ENCODE peak calls at places on chromosomes 6 and 20, in nine cellular contexts. W, C, J, L, V, T, F, G and P are unnamed samples. For H3K36me3, the result is how much of the 10 kb centered on the place peaks cover.

GRCh38 chr6:125742433-125743120 is 6.9 kb upstream of the HEY2 start:
- DNase-seq in F (no peak), C (no peak), J (no peak), W (no peak), T (no peak), G (no peak), L (no peak), V (no peak), P (no peak)

GRCh38 chr20:54172856-54173652 is 732 bp downstream of the CYP24A1 start:
- DNase-seq in T (peak), L (no peak), G (no peak), V (no peak), C (no peak), J (peak), F (no peak), W (peak), P (no peak)

GRCh38 chr6:40802481-40802880 is 215.3 kb upstream of the LRFN2 start:
- DNase-seq in V (no peak), J (no peak), T (no peak), L (no peak), F (no peak), C (no peak), G (no peak), W (no peak), P (no peak)

GRCh38 chr6:42306439-42307140 is 88.9 kb upstream of the MRPS10 start:
- DNase-seq in F (no peak), V (no peak), C (no peak), L (no peak), W (no peak), G (no peak), T (no peak), J (no peak), P (no peak)

GRCh38 chr6:163457637-163458561 is 43.4 kb downstream of the QKI start:
- DNase-seq in F (peak), J (peak), W (peak), G (no peak), V (no peak), T (peak), L (no peak), C (no peak), P (peak)

GRCh38 chr6:36350681-36351091 is 14.0 kb upstream of the BNIP5 start:
- DNase-seq in C (no peak), W (peak), J (peak), G (no peak), V (peak), F (peak), T (no peak), L (no peak), P (peak)

GRCh38 chr20:62069741-62070216 is 4.1 kb upstream of the TAF4 start:
- DNase-seq in G (peak), C (no peak), J (peak), W (no peak), F (peak), L (no peak), T (no peak), V (no peak), P (no peak)

GRCh38 chr6:109311481-109311880 is 70.8 kb downstream of the CD164 start:
- DNase-seq in V (no peak), F (no peak), G (no peak), L (no peak), T (no peak), J (no peak), C (no peak), W (no peak), P (peak)

GRCh38 chr6:168097621-168098430 is 18.8 kb upstream of the FRMD1 start:
- DNase-seq in G (peak), J (no peak), F (no peak), L (peak), W (no peak), T (no peak), C (no peak), V (peak), P (no peak)

GRCh38 chr6:150169609-150170008 is 26.8 kb downstream of the PPP1R14C start:
- DNase-seq in T (no peak), V (no peak), J (peak), G (no peak), C (no peak), F (no peak), W (no peak), L (no peak), P (peak)

GRCh38 chr6:131862486-131862885 is 54.7 kb downstream of the ENPP1 start:
- DNase-seq in J (no peak), T (no peak), V (no peak), L (no peak), C (no peak), G (no peak), F (no peak), W (peak), P (no peak)

GRCh38 chr6:30615219-30615957 is 1.7 kb downstream of the PPP1R10 start:
- DNase-seq in F (peak), L (no peak), G (no peak), C (peak), J (peak), W (peak), T (peak), V (peak), P (peak)

GRCh38 chr20:4889446-4889845 is 111.9 kb downstream of the SLC23A2 start:
- DNase-seq in C (no peak), T (no peak), V (no peak), F (no peak), L (no peak), G (no peak), W (no peak), J (no peak), P (no peak)

GRCh38 chr20:41173791-41174341 is 36.5 kb downstream of the PLCG1 start:
- DNase-seq in W (no peak), V (peak), L (no peak), G (peak), C (no peak), T (no peak), J (no peak), F (peak), P (no peak)

GRCh38 chr6:170454512-170455285 is 98.4 kb downstream of the PSMB1 start:
- DNase-seq in J (no peak), W (no peak), V (no peak), L (no peak), F (no peak), G (peak), C (no peak), T (no peak), P (no peak)

GRCh38 chr6:151257984-151258445 is 18.2 kb downstream of the AKAP12 start:
- DNase-seq in F (no peak), C (no peak), V (no peak), L (no peak), T (no peak), G (no peak), W (no peak), J (peak), P (peak)

GRCh38 chr6:71190809-71191208 is 97.8 kb upstream of the OGFRL1 start:
- DNase-seq in C (no peak), L (no peak), J (no peak), G (no peak), T (peak), V (no peak), F (no peak), W (no peak), P (peak)

GRCh38 chr6:131782764-131783163 is 25.1 kb upstream of the ENPP1 start:
- DNase-seq in G (no peak), V (no peak), W (peak), L (no peak), C (no peak), F (no peak), J (no peak), T (peak), P (no peak)

GRCh38 chr20:38001173-38001875 is 31.9 kb downstream of the TTI1 start:
- DNase-seq in T (no peak), V (no peak), F (no peak), G (no peak), L (no peak), J (peak), C (no peak), W (no peak), P (peak)

GRCh38 chr6:83442752-83443151 is 11.9 kb upstream of the ME1 start:
- DNase-seq in V (no peak), C (no peak), F (no peak), W (no peak), T (no peak), G (no peak), L (no peak), J (peak), P (peak)

GRCh38 chr6:1645466-1646185 is 35.9 kb downstream of the FOXC1 start:
- DNase-seq in W (no peak), L (no peak), T (no peak), J (no peak), G (no peak), C (no peak), F (no peak), V (no peak), P (no peak)

GRCh38 chr6:36739947-36740817 is 42.6 kb downstream of the RAB44 start:
- DNase-seq in C (no peak), W (no peak), L (no peak), F (no peak), V (no peak), T (no peak), G (no peak), J (no peak), P (no peak)

GRCh38 chr6:164107297-164107995 is 692.9 kb downstream of the QKI start:
- DNase-seq in T (no peak), V (no peak), J (peak), C (no peak), L (no peak), F (no peak), W (peak), G (no peak), P (no peak)

GRCh38 chr20:22791877-22792525 is 207.6 kb upstream of the FOXA2 start:
- DNase-seq in W (no peak), V (no peak), C (no peak), L (no peak), T (no peak), G (no peak), F (no peak), J (no peak), P (no peak)

GRCh38 chr20:59405226-59405815 is 104.9 kb downstream of the EDN3 start:
- DNase-seq in G (no peak), F (no peak), C (no peak), W (no peak), V (no peak), J (no peak), L (no peak), T (peak), P (no peak)

GRCh38 chr20:37697314-37697713 is 3.5 kb downstream of the CTNNBL1 start:
- DNase-seq in F (no peak), T (no peak), L (no peak), C (no peak), V (no peak), G (no peak), J (no peak), W (no peak), P (no peak)

GRCh38 chr20:5181492-5181891 is 54.7 kb downstream of the CDS2 start:
- DNase-seq in L (no peak), V (no peak), C (no peak), G (no peak), J (no peak), T (no peak), W (no peak), F (no peak), P (no peak)

GRCh38 chr20:41424546-41424945 is 57.9 kb upstream of the EMILIN3 start:
- DNase-seq in G (no peak), T (no peak), J (peak), L (no peak), F (no peak), C (no peak), V (no peak), W (no peak), P (peak)

GRCh38 chr20:40561187-40561586 is 127.8 kb downstream of the MAFB start:
- DNase-seq in G (no peak), J (no peak), C (no peak), F (no peak), V (no peak), W (no peak), L (no peak), T (no peak), P (no peak)

GRCh38 chr6:164419099-164419498 is 890.3 kb downstream of the C6orf118 start:
- DNase-seq in C (no peak), J (no peak), G (no peak), T (no peak), V (no peak), W (no peak), F (no peak), L (no peak), P (no peak)

GRCh38 chr6:2165216-2165725 is 80.1 kb downstream of the GMDS start:
- DNase-seq in G (no peak), L (no peak), T (no peak), V (no peak), C (no peak), J (no peak), F (no peak), W (no peak), P (no peak)

GRCh38 chr6:56255370-56255769 is 8.0 kb upstream of the COL21A1 start:
- DNase-seq in W (peak), J (peak), V (no peak), L (no peak), T (no peak), F (no peak), G (no peak), C (no peak), P (peak)

GRCh38 chr6:144443157-144443556 is 158.0 kb downstream of the UTRN start:
- DNase-seq in L (no peak), G (no peak), T (no peak), J (no peak), W (no peak), C (no peak), F (no peak), V (no peak), P (no peak)
- H3K36me3 ChIP-seq in L (under half), G (half or more), T (under half), J (under half), W (under half), C (half or more), F (under half), V (half or more), P (half or more)

GRCh38 chr6:160102399-160102798 is 19.2 kb upstream of the SLC22A1 start:
- DNase-seq in F (no peak), G (no peak), V (no peak), W (no peak), T (no peak), L (no peak), J (no peak), C (no peak), P (no peak)
- H3K36me3 ChIP-seq in F (under half), G (under half), V (half or more), W (under half), T (under half), L (under half), J (under half), C (under half), P (half or more)

DNA sequence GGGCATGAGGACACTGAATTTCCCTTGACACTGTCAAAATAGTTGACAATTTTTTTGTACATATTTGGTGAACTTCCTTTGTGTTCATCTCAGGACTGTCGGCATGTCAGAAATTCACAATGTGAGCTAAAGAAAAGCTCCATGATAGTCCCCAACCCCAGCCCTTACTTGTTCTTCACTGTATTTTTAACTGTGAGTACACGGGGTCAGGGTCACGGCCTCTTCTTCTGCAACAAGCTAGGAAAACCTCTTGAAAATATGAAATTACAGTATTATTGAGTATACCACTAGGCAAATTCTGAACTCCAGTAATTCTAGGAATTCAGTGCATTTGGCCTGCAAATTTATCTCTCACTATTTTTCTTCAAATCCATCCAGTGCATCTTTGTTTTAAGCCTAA is 199.4 kb downstream of the SLC24A3 start:
- DNase-seq in T (no peak), J (no peak), W (no peak), C (no peak), F (no peak), V (no peak), L (no peak), G (no peak), P (no peak)
- H3K36me3 ChIP-seq in T (under half), J (under half), W (under half), C (under half), F (under half), V (under half), L (under half), G (under half), P (under half)

GRCh38 chr20:34579191-34579661 is 20.7 kb downstream of the MAP1LC3A start:
- DNase-seq in V (peak), T (no peak), F (peak), L (no peak), G (no peak), W (no peak), J (peak), C (no peak), P (peak)

GRCh38 chr20:34580588-34580940 is 22.0 kb downstream of the MAP1LC3A start:
- DNase-seq in C (no peak), G (no peak), V (no peak), F (no peak), T (no peak), L (no peak), J (no peak), W (no peak), P (no peak)

GRCh38 chr20:34578521-34579147 is 20.1 kb downstream of the MAP1LC3A start:
- DNase-seq in C (no peak), F (no peak), T (no peak), G (no peak), L (no peak), W (no peak), V (no peak), J (no peak), P (no peak)

GRCh38 chr20:34581341-34582189 is 23.0 kb downstream of the MAP1LC3A start:
- DNase-seq in L (no peak), V (no peak), G (no peak), T (no peak), C (no peak), J (peak), F (no peak), W (peak), P (peak)

GRCh38 chr20:34579936-34580587 is 21.5 kb downstream of the MAP1LC3A start:
- DNase-seq in J (peak), V (peak), C (no peak), T (no peak), F (no peak), L (no peak), W (no peak), G (no peak), P (peak)
- H3K36me3 ChIP-seq in J (under half), V (under half), C (under half), T (under half), F (under half), L (under half), W (under half), G (under half), P (under half)

GRCh38 chr6:3596736-3597135 is 139.9 kb upstream of the SLC22A23 start:
- DNase-seq in V (no peak), C (no peak), J (no peak), W (no peak), T (no peak), F (no peak), L (no peak), G (no peak), P (no peak)
- H3K36me3 ChIP-seq in V (under half), C (under half), J (under half), W (under half), T (under half), F (under half), L (under half), G (under half), P (under half)

DNA sequence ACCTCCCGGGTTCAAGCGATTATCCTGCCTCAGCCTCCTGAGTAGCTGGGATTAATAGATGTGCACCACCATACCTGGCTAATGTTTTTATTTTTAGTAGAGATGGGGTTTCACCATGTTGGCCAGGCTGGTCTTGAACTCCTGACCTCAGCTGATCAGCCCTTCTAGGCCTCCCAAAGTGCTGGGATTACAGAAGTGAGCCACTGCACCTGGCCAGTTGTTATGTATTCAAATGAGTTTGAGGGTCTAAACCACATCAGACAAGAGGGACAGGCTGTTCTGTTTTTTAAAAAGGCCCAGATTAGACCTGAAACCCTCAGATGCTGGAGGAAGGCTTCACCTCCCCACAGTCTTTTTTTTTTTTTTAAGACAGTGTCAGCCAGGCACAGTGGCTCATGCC is 4.1 kb upstream of the SPAG4 start:
- DNase-seq in T (no peak), C (no peak), W (no peak), J (no peak), L (no peak), G (no peak), F (no peak), V (no peak), P (no peak)
- H3K36me3 ChIP-seq in T (under half), C (under half), W (under half), J (under half), L (under half), G (under half), F (under half), V (under half), P (under half)

GRCh38 chr6:44933113-44933512 is 395.0 kb upstream of the RUNX2 start:
- DNase-seq in C (no peak), T (no peak), W (no peak), V (no peak), F (no peak), L (no peak), J (no peak), G (no peak), P (no peak)

GRCh38 chr6:44931385-44931784 is 396.7 kb upstream of the RUNX2 start:
- DNase-seq in J (no peak), C (no peak), G (no peak), F (no peak), V (no peak), W (no peak), T (no peak), L (no peak), P (no peak)

GRCh38 chr6:44935693-44936300 is 392.3 kb upstream of the RUNX2 start:
- DNase-seq in W (no peak), J (peak), G (no peak), V (no peak), L (no peak), F (no peak), C (no peak), T (no peak), P (no peak)

GRCh38 chr6:44932651-44933091 is 395.5 kb upstream of the RUNX2 start:
- DNase-seq in V (no peak), W (no peak), G (no peak), C (peak), L (no peak), T (no peak), F (no peak), J (no peak), P (no peak)
- H3K36me3 ChIP-seq in V (under half), W (under half), G (under half), C (under half), L (under half), T (under half), F (under half), J (under half), P (under half)

GRCh38 chr6:13614926-13615801 is at the start of gene NOL7:
- DNase-seq in J (peak), W (peak), G (peak), T (peak), V (peak), C (peak), L (peak), F (peak), P (peak)
- H3K36me3 ChIP-seq in J (under half), W (under half), G (under half), T (under half), V (under half), C (under half), L (under half), F (under half), P (under half)

GRCh38 chr6:33675968-33676367 is 35.5 kb downstream of the UQCC2 start:
- DNase-seq in F (no peak), C (no peak), W (no peak), V (no peak), T (no peak), L (no peak), J (no peak), G (no peak), P (no peak)
- H3K36me3 ChIP-seq in F (under half), C (half or more), W (under half), V (half or more), T (under half), L (under half), J (under half), G (half or more), P (under half)

DNA sequence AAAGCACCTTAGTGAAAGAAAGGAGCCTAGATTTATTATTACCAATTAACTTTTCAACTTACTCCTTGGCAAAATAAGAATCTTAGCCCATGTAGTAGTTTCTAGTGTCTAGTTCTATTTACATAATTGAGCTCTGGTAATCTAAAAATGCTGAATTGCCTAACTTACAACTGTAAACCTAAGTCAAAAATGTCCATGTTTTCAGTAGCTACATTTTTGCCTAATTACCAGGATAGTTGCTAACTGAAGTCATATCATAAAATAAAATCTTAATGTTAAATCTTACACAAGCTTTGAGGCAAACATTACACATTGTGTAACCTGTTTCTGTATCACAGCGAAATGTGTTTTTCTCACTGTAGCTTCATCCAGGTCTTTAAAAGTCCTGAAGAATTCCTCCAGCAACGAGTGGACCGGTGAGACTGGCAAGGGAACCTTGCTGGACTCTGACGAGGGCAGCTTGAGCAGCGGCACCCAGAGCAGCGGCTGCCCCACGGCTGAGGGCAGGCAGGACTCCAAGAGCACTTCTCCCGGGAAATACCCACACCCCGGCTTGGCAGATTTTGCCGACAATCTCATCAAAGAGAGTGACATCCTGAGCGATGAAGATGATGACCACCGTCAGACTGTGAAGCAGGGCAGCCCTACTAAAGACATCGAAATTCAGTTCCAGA is 7.6 kb upstream of the CLDN20 start:
- DNase-seq in W (no peak), V (no peak), G (no peak), F (no peak), T (no peak), C (no peak), J (no peak), L (no peak), P (no peak)
- H3K36me3 ChIP-seq in W (under half), V (half or more), G (under half), F (under half), T (under half), C (under half), J (under half), L (under half), P (under half)